ENCODE peak calls at places on chromosomes 13 and 19, in seven cellular contexts. One of them, this sample, is unnamed.

GRCh38 chr13:28559636-28560259 is 64.8 kb upstream of the FLT1 start:
- DNase-seq in stimulated activated CD8-positive, alpha-beta memory T cell treated with anti-CD3 and anti-CD28 coated beads, Interleukin-4, amount 100 ng/mL, for 1 hour: no peak
- DNase-seq in cardiac fibroblast: no peak
- DNase-seq in neuronal stem cell: no peak
- DNase-seq in cardiac muscle cell: no peak
- DNase-seq in AG09309: no peak
- DNase-seq in brain microvascular endothelial cell: no peak
- DNase-seq in this sample: no peak

GRCh38 chr19:54030895-54031586 is 32.7 kb downstream of the VSTM1 start:
- DNase-seq in neuronal stem cell: no peak
- DNase-seq in brain microvascular endothelial cell: no peak
- DNase-seq in cardiac muscle cell: peak
- DNase-seq in cardiac fibroblast: peak
- DNase-seq in stimulated activated CD8-positive, alpha-beta memory T cell treated with anti-CD3 and anti-CD28 coated beads, Interleukin-4, amount 100 ng/mL, for 1 hour: no peak
- DNase-seq in AG09309: no peak
- DNase-seq in this sample: peak

GRCh38 chr19:10568444-10568825 is 344 bp downstream of the CDKN2D start:
- DNase-seq in neuronal stem cell: no peak
- DNase-seq in stimulated activated CD8-positive, alpha-beta memory T cell treated with anti-CD3 and anti-CD28 coated beads, Interleukin-4, amount 100 ng/mL, for 1 hour: no peak
- DNase-seq in cardiac fibroblast: no peak
- DNase-seq in cardiac muscle cell: no peak
- DNase-seq in brain microvascular endothelial cell: no peak
- DNase-seq in AG09309: no peak
- DNase-seq in this sample: peak

GRCh38 chr19:36379510-36379819 is 464 bp upstream of the ZFP14 start:
- DNase-seq in AG09309: no peak
- DNase-seq in cardiac fibroblast: no peak
- DNase-seq in stimulated activated CD8-positive, alpha-beta memory T cell treated with anti-CD3 and anti-CD28 coated beads, Interleukin-4, amount 100 ng/mL, for 1 hour: no peak
- DNase-seq in cardiac muscle cell: no peak
- DNase-seq in brain microvascular endothelial cell: no peak
- DNase-seq in neuronal stem cell: no peak
- DNase-seq in this sample: no peak

GRCh38 chr13:75481176-75482069 is 546 bp downstream of the TBC1D4 start:
- DNase-seq in stimulated activated CD8-positive, alpha-beta memory T cell treated with anti-CD3 and anti-CD28 coated beads, Interleukin-4, amount 100 ng/mL, for 1 hour: no peak
- DNase-seq in AG09309: no peak
- DNase-seq in brain microvascular endothelial cell: no peak
- DNase-seq in cardiac fibroblast: peak
- DNase-seq in cardiac muscle cell: peak
- DNase-seq in neuronal stem cell: peak
- DNase-seq in this sample: peak

GRCh38 chr19:35350591-35350990 is 2.9 kb downstream of the FFAR1 start:
- DNase-seq in stimulated activated CD8-positive, alpha-beta memory T cell treated with anti-CD3 and anti-CD28 coated beads, Interleukin-4, amount 100 ng/mL, for 1 hour: no peak
- DNase-seq in neuronal stem cell: no peak
- DNase-seq in AG09309: no peak
- DNase-seq in cardiac muscle cell: no peak
- DNase-seq in brain microvascular endothelial cell: no peak
- DNase-seq in cardiac fibroblast: no peak
- DNase-seq in this sample: no peak

GRCh38 chr13:30319703-30320102 is 12.4 kb upstream of the KATNAL1 start:
- DNase-seq in cardiac fibroblast: no peak
- DNase-seq in AG09309: no peak
- DNase-seq in neuronal stem cell: no peak
- DNase-seq in brain microvascular endothelial cell: no peak
- DNase-seq in stimulated activated CD8-positive, alpha-beta memory T cell treated with anti-CD3 and anti-CD28 coated beads, Interleukin-4, amount 100 ng/mL, for 1 hour: no peak
- DNase-seq in cardiac muscle cell: peak
- DNase-seq in this sample: no peak

GRCh38 chr19:7507884-7508283 is 8.0 kb upstream of the ZNF358 start:
- DNase-seq in brain microvascular endothelial cell: peak
- DNase-seq in stimulated activated CD8-positive, alpha-beta memory T cell treated with anti-CD3 and anti-CD28 coated beads, Interleukin-4, amount 100 ng/mL, for 1 hour: no peak
- DNase-seq in neuronal stem cell: no peak
- DNase-seq in cardiac fibroblast: peak
- DNase-seq in cardiac muscle cell: peak
- DNase-seq in AG09309: no peak
- DNase-seq in this sample: peak